ENCODE peak calls at places on chromosome 13, in eight cellular contexts. V is H9, S is glutamatergic neuron, Z is PC-3, N is psoas muscle, J is A549, B is body of pancreas, T is spleen. R is an unnamed sample.

GRCh38 chr13:50843256-50844043 is at the start of gene DLEU7:
- DNase-seq in V (peak), S (peak), Z (no peak), N (no peak), J (no peak), B (peak), T (no peak), R (no peak)

GRCh38 chr13:36530050-36530789 is 97.9 kb downstream of the CCNA1 start:
- DNase-seq in V (no peak), S (no peak), Z (peak), N (no peak), J (no peak), B (no peak), T (no peak), R (no peak)

GRCh38 chr13:110448230-110448629 is 113.3 kb downstream of the RAB20 start:
- DNase-seq in V (no peak), S (no peak), Z (peak), N (no peak), J (no peak), B (no peak), T (no peak), R (no peak)

GRCh38 chr13:93767917-93768422 is 541.4 kb downstream of the GPC6 start:
- DNase-seq in V (no peak), S (no peak), Z (no peak), N (no peak), J (peak), B (peak), T (no peak), R (no peak)

GRCh38 chr13:50850445-50850844 is 7.0 kb upstream of the DLEU7 start:
- DNase-seq in V (no peak), S (no peak), Z (no peak), N (no peak), J (no peak), B (no peak), T (no peak), R (no peak)

GRCh38 chr13:66635526-66635925 is 594.6 kb downstream of the PCDH9 start:
- DNase-seq in V (no peak), S (no peak), Z (peak), N (no peak), J (peak), B (no peak), T (no peak), R (no peak)

GRCh38 chr13:29369060-29369743 is 226.3 kb downstream of the SLC7A1 start:
- DNase-seq in V (peak), S (no peak), Z (peak), N (no peak), J (peak), B (peak), T (no peak), R (peak)

GRCh38 chr13:61414686-61415664 is 674 bp downstream of the PCDH20 start:
- DNase-seq in V (peak), S (peak), Z (peak), N (no peak), J (peak), B (peak), T (peak), R (no peak)

GRCh38 chr13:101575591-101575990 is 123.1 kb downstream of the ITGBL1 start:
- DNase-seq in V (no peak), S (no peak), Z (peak), N (no peak), J (no peak), B (no peak), T (no peak), R (no peak)

GRCh38 chr13:25862156-25862555 is 189.7 kb downstream of the SHISA2 start:
- DNase-seq in V (no peak), S (no peak), Z (peak), N (no peak), J (no peak), B (no peak), T (no peak), R (no peak)

GRCh38 chr13:76019421-76020044 is 383.4 kb downstream of the LMO7 start:
- DNase-seq in V (peak), S (peak), Z (peak), N (no peak), J (peak), B (no peak), T (no peak), R (no peak)

GRCh38 chr13:32384702-32385101 is 43.2 kb downstream of the N4BP2L1 start:
- DNase-seq in V (no peak), S (no peak), Z (no peak), N (no peak), J (no peak), B (no peak), T (no peak), R (no peak)

GRCh38 chr13:59442946-59443345 is 720.8 kb downstream of the DIAPH3 start:
- DNase-seq in V (no peak), S (no peak), Z (no peak), N (no peak), J (no peak), B (no peak), T (no peak), R (no peak)

GRCh38 chr13:25733696-25734435 is 317.9 kb downstream of the SHISA2 start:
- DNase-seq in V (no peak), S (no peak), Z (no peak), N (no peak), J (no peak), B (no peak), T (no peak), R (no peak)

GRCh38 chr13:32938907-32939306 is 77.3 kb upstream of the KL start:
- DNase-seq in V (no peak), S (no peak), Z (peak), N (no peak), J (peak), B (no peak), T (no peak), R (no peak)

GRCh38 chr13:51148952-51149573 is 38.0 kb upstream of the C13orf42 start:
- DNase-seq in V (peak), S (peak), Z (peak), N (no peak), J (peak), B (peak), T (no peak), R (peak)

GRCh38 chr13:72864142-72865035 is 82.5 kb downstream of the PIBF1 start:
- DNase-seq in V (no peak), S (no peak), Z (peak), N (no peak), J (no peak), B (no peak), T (no peak), R (peak)

GRCh38 chr13:32734511-32734910 is 148.3 kb downstream of the PDS5B start:
- DNase-seq in V (no peak), S (no peak), Z (peak), N (no peak), J (peak), B (peak), T (no peak), R (peak)

GRCh38 chr13:28059214-28059613 is 41.2 kb downstream of the FLT3 start:
- DNase-seq in V (peak), S (peak), Z (peak), N (no peak), J (peak), B (peak), T (no peak), R (peak)

GRCh38 chr13:31846182-31846938 is 107.0 kb downstream of the RXFP2 start:
- DNase-seq in V (peak), S (peak), Z (peak), N (peak), J (peak), B (peak), T (peak), R (peak)

GRCh38 chr13:33292712-33293111 is 7.2 kb upstream of the STARD13 start:
- DNase-seq in V (no peak), S (no peak), Z (no peak), N (no peak), J (no peak), B (no peak), T (no peak), R (no peak)

GRCh38 chr13:99429670-99430069 is 71.6 kb upstream of the TM9SF2 start:
- DNase-seq in V (peak), S (no peak), Z (no peak), N (no peak), J (no peak), B (no peak), T (no peak), R (no peak)

GRCh38 chr13:34246511-34246910 is 428.6 kb downstream of the RFC3 start:
- DNase-seq in V (no peak), S (no peak), Z (peak), N (no peak), J (peak), B (no peak), T (no peak), R (no peak)

GRCh38 chr13:25882732-25883357 is 169.0 kb downstream of the SHISA2 start:
- DNase-seq in V (no peak), S (no peak), Z (no peak), N (no peak), J (no peak), B (no peak), T (no peak), R (peak)

GRCh38 chr13:73464758-73465628 is 406.2 kb downstream of the KLF5 start:
- DNase-seq in V (no peak), S (no peak), Z (no peak), N (no peak), J (no peak), B (no peak), T (no peak), R (no peak)

GRCh38 chr13:76647550-76647949 is 238.7 kb downstream of the KCTD12 start:
- DNase-seq in V (no peak), S (no peak), Z (no peak), N (no peak), J (no peak), B (no peak), T (no peak), R (no peak)

GRCh38 chr13:108034909-108035308 is 180.4 kb downstream of the LIG4 start:
- DNase-seq in V (no peak), S (no peak), Z (no peak), N (no peak), J (no peak), B (no peak), T (no peak), R (no peak)

GRCh38 chr13:71759506-71760225 is 107.3 kb downstream of the DACH1 start:
- DNase-seq in V (peak), S (no peak), Z (no peak), N (no peak), J (no peak), B (no peak), T (no peak), R (no peak)

GRCh38 chr13:51557423-51557822 is 26.8 kb upstream of the WDFY2 start:
- DNase-seq in V (no peak), S (no peak), Z (no peak), N (no peak), J (no peak), B (no peak), T (no peak), R (no peak)

GRCh38 chr13:50679321-50679720 is 164.2 kb downstream of the DLEU7 start:
- DNase-seq in V (no peak), S (no peak), Z (no peak), N (no peak), J (no peak), B (no peak), T (no peak), R (no peak)

GRCh38 chr13:74077847-74078246 is 56.4 kb downstream of the KLF12 start:
- DNase-seq in V (no peak), S (no peak), Z (no peak), N (no peak), J (no peak), B (no peak), T (no peak), R (no peak)

GRCh38 chr13:112185466-112185865 is 118.5 kb downstream of the SOX1 start:
- DNase-seq in V (no peak), S (no peak), Z (no peak), N (no peak), J (no peak), B (no peak), T (no peak), R (no peak)

GRCh38 chr13:113863511-113864302 is at the start of gene GAS6:
- DNase-seq in V (peak), S (peak), Z (peak), N (peak), J (peak), B (peak), T (no peak), R (no peak)
- TF ChIP-seq CTCF in V (peak), S (no peak), Z (no peak), N (peak), J (peak), B (no peak), T (no peak), R (no peak)

GRCh38 chr13:44232729-44233128 is 140.9 kb upstream of the SERP2 start:
- DNase-seq in V (no peak), S (no peak), Z (no peak), N (no peak), J (no peak), B (no peak), T (no peak), R (no peak)

GRCh38 chr13:44230736-44231135 is 142.9 kb upstream of the SERP2 start:
- DNase-seq in V (no peak), S (no peak), Z (peak), N (no peak), J (no peak), B (no peak), T (no peak), R (no peak)

GRCh38 chr13:44229371-44230030 is 144.1 kb upstream of the SERP2 start:
- DNase-seq in V (no peak), S (no peak), Z (no peak), N (no peak), J (no peak), B (no peak), T (no peak), R (no peak)

GRCh38 chr13:44230071-44230470 is 143.6 kb upstream of the SERP2 start:
- DNase-seq in V (no peak), S (no peak), Z (peak), N (no peak), J (no peak), B (no peak), T (no peak), R (no peak)

DNA sequence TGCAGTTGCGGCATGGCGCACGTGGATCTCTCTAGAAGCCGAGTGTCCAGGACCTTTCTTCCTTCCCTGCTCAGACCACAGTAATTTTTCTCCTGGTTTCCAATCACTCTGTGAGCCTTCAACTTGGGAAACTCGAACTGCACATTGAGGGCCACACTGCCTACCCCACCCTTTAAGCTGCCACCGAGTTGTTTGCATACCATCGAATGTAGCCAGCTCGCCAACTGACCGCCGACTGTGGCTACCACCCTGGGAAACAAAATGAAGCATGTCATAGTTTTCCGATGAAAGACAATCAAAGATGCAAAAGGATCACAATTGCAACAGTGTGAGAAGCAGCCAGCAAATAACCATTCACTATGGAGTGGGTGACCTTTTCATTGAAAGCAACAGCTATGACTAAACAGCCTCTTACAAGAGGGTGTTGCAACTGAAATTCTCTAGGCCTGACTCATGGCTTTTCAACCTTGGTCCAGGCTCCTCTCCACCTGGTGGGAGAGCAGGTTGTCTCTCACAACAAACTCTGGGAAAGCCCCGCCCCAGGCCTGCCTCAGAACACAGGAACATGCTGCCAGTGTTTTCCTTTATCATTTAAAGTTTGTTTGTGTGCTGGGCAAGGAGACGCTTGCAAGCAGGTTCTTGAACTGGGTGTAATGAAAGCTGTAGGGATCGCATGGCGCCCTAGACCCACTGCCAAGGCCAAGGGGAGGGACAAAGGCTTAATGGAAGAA is 141.7 kb upstream of the SERP2 start:
- DNase-seq in V (peak), S (no peak), Z (peak), N (peak), J (peak), B (peak), T (no peak), R (peak)
- TF ChIP-seq CTCF in V (peak), S (no peak), Z (no peak), N (peak), J (no peak), B (peak), T (no peak), R (no peak)

GRCh38 chr13:97631158-97631557 is 197.2 kb downstream of the RAP2A start:
- DNase-seq in V (peak), S (no peak), Z (peak), N (no peak), J (no peak), B (no peak), T (no peak), R (no peak)
- TF ChIP-seq CTCF in V (peak), S (no peak), Z (peak), N (no peak), J (no peak), B (no peak), T (no peak), R (no peak)

GRCh38 chr13:106376411-106377112 is 158.9 kb downstream of the EFNB2 start:
- DNase-seq in V (no peak), S (no peak), Z (peak), N (no peak), J (peak), B (peak), T (no peak), R (peak)
- TF ChIP-seq CTCF in V (peak), S (peak), Z (no peak), N (no peak), J (no peak), B (no peak), T (no peak), R (no peak)

GRCh38 chr13:22915442-22916082 is 265.2 kb upstream of the SGCG start:
- DNase-seq in V (peak), S (peak), Z (no peak), N (peak), J (peak), B (peak), T (no peak), R (no peak)
- TF ChIP-seq CTCF in V (peak), S (peak), Z (no peak), N (no peak), J (no peak), B (no peak), T (no peak), R (no peak)

GRCh38 chr13:20136781-20137703 is 23.8 kb downstream of the GJA3 start:
- DNase-seq in V (peak), S (peak), Z (no peak), N (no peak), J (peak), B (peak), T (no peak), R (peak)
- TF ChIP-seq CTCF in V (peak), S (no peak), Z (peak), N (peak), J (peak), B (peak), T (no peak), R (no peak)

GRCh38 chr13:77698211-77699058 is 948 bp downstream of the SLAIN1 start:
- DNase-seq in V (peak), S (peak), Z (peak), N (peak), J (no peak), B (peak), T (peak), R (peak)
- TF ChIP-seq CTCF in V (peak), S (no peak), Z (no peak), N (no peak), J (no peak), B (no peak), T (no peak), R (no peak)

GRCh38 chr13:85266771-85267170 is 532.4 kb downstream of the SLITRK6 start:
- DNase-seq in V (peak), S (no peak), Z (no peak), N (no peak), J (no peak), B (no peak), T (no peak), R (no peak)

GRCh38 chr13:85266331-85266730 is 532.9 kb downstream of the SLITRK6 start:
- DNase-seq in V (no peak), S (no peak), Z (peak), N (no peak), J (no peak), B (no peak), T (no peak), R (no peak)

GRCh38 chr13:85260896-85261295 is 538.3 kb downstream of the SLITRK6 start:
- DNase-seq in V (no peak), S (no peak), Z (no peak), N (no peak), J (no peak), B (no peak), T (no peak), R (no peak)

GRCh38 chr13:85265296-85265695 is 533.9 kb downstream of the SLITRK6 start:
- DNase-seq in V (no peak), S (no peak), Z (no peak), N (no peak), J (no peak), B (no peak), T (no peak), R (no peak)

DNA sequence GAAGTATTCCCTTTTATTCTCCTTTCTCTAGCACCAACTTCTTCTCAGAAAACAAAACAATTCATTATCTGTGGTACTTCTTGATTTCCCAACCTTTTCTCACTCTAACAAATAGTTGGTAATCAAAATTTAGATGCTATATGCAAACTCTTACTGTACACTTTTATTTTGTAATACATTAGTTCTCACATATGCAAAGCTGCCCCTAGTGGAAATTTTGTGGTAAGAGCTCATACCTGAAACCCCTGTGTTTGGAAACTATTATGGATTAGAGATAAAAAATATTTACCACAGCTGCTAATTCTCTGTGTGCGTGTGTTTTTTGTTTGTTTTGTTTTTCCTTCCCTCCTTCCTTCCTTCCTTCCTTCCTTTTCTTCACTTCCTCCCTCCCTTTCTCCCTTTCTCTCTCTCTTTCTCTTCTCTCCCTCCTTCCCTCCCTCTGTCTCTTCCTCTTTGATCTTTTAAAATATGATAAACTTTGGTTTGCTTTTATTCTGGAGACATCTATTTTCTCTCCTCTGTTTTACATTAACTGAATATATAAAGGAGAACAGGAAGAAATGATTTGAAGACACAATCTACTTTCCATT is 537.4 kb downstream of the SLITRK6 start:
- DNase-seq in V (no peak), S (no peak), Z (peak), N (no peak), J (no peak), B (no peak), T (no peak), R (no peak)
- TF ChIP-seq CTCF in V (peak), S (peak), Z (peak), N (no peak), J (peak), B (no peak), T (no peak), R (no peak)

DNA sequence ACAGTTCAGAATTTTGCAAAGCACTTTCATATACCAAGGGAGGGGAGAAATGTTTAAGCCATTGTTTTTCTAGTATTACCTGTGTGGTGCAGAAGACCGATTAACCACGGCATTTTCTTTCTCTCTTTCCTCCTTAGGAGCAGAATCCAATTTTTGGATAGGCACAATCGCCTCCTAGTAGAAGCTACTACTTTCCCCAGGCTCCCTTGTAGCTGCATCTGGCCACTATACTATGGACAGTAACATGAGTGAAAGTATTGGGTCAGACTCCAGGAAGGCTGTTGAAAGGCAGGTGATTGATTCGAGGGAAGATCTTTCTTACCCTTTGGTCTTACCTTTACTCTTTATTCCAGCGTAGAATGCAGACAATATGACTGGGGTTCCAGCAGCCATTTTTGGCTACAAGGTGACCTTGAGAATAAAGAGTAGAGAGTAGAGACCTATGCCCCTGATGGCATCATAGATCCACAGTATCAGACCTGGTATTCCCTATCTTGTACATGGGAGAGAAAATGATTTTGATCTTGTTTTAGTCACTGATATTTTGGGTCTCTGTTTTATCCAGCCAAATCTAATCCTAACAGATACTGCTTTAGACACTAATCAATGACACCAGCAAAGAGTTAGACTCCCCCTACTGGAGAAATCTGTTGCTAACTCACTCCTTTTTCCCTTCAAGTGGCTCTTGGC is 77.0 kb downstream of the LRRC63 start:
- DNase-seq in V (no peak), S (no peak), Z (peak), N (no peak), J (peak), B (no peak), T (no peak), R (no peak)
- TF ChIP-seq CTCF in V (peak), S (peak), Z (peak), N (peak), J (peak), B (peak), T (peak), R (peak)

R was measured in activated CD8-positive, alpha-beta T cell treated with anti-CD3 and anti-CD28 coated beads for 36 hours.